ENCODE peak calls at places on chromosomes 2 and 18, in six cellular contexts. X, B, O, Q, C and S are unnamed samples.

GRCh38 chr2:109422071-109422757 is 191.6 kb downstream of the SEPTIN10 start:
- DNase-seq in X (no peak), B (no peak), O (no peak), Q (no peak), C (no peak), S (no peak)

GRCh38 chr2:226796840-226797288 is 2.8 kb downstream of the IRS1 start:
- DNase-seq in X (peak), B (no peak), O (no peak), Q (no peak), C (peak), S (no peak)

GRCh38 chr2:72995420-72996151 is 75.9 kb downstream of the SFXN5 start:
- DNase-seq in X (no peak), B (no peak), O (peak), Q (no peak), C (no peak), S (no peak)

GRCh38 chr18:64742898-64743297 is 594.0 kb upstream of the LINC00305 start:
- DNase-seq in X (no peak), B (no peak), O (no peak), Q (no peak), C (no peak), S (no peak)

GRCh38 chr2:18788590-18788989 is 199.2 kb upstream of the NT5C1B start:
- DNase-seq in X (peak), B (no peak), O (no peak), Q (no peak), C (no peak), S (no peak)

GRCh38 chr18:41767960-41768359 is 187.1 kb upstream of the PIK3C3 start:
- DNase-seq in X (peak), B (peak), O (no peak), Q (peak), C (peak), S (no peak)

GRCh38 chr2:1339757-1340515 is 73.3 kb upstream of the TPO start:
- DNase-seq in X (no peak), B (no peak), O (no peak), Q (no peak), C (no peak), S (no peak)

GRCh38 chr2:28487258-28487657 is 8.6 kb upstream of the PLB1 start:
- DNase-seq in X (no peak), B (no peak), O (no peak), Q (no peak), C (no peak), S (no peak)

GRCh38 chr2:96264656-96265348 is 995 bp downstream of the TMEM127 start:
- DNase-seq in X (peak), B (no peak), O (no peak), Q (peak), C (peak), S (no peak)

GRCh38 chr2:38315707-38316333 is 61.3 kb downstream of the ATL2 start:
- DNase-seq in X (peak), B (no peak), O (no peak), Q (peak), C (peak), S (no peak)

GRCh38 chr2:218988650-218989049 is 3.7 kb upstream of the FEV start:
- DNase-seq in X (no peak), B (no peak), O (no peak), Q (no peak), C (peak), S (no peak)

GRCh38 chr18:76875390-76876330 is 53.3 kb downstream of the ZNF236 start:
- DNase-seq in X (peak), B (no peak), O (no peak), Q (peak), C (peak), S (peak)

GRCh38 chr2:47023332-47023731 is 107.7 kb upstream of the MCFD2 start:
- DNase-seq in X (no peak), B (no peak), O (no peak), Q (no peak), C (no peak), S (no peak)

GRCh38 chr2:130963058-130963848 is 126.5 kb downstream of the ARHGEF4 start:
- DNase-seq in X (no peak), B (no peak), O (no peak), Q (peak), C (peak), S (no peak)

GRCh38 chr2:206805922-206806607 is 40.7 kb downstream of the FASTKD2 start:
- DNase-seq in X (peak), B (no peak), O (no peak), Q (no peak), C (peak), S (peak)

GRCh38 chr2:240792658-240793312 is 27.2 kb downstream of the KIF1A start:
- DNase-seq in X (no peak), B (no peak), O (no peak), Q (no peak), C (no peak), S (no peak)

GRCh38 chr2:11839916-11840315 is 93.5 kb downstream of the LPIN1 start:
- DNase-seq in X (no peak), B (no peak), O (no peak), Q (no peak), C (no peak), S (no peak)

GRCh38 chr2:217360781-217361485 is 501.1 kb upstream of the TNP1 start:
- DNase-seq in X (peak), B (peak), O (no peak), Q (no peak), C (peak), S (no peak)

DNA sequence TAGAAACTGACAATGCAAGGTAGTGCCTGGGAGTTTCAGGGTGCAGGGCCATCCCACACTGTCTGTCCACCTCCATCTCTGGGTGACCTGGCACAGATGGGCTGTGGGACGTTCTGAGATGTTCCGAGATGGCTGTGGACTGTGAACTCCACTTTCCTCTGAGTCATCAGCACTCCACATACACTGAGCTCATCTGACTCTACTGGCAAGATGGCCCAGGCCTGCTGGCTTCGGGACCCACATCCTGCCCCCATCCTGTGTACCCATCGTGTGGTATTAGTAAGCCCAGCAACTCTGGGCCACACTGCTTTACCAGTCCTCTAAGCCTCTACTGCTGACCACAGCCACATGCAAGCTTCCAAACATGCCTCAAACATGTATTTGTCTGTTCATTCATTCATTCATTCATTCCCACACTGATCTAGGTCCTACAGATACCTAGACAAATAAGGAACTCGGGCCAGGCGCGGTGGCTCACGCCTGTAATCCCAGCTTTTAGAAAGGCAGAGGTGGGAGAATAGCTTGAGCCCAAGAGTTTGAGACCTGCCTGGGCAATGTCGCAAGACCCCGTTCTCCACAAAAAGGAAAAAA is 124.8 kb upstream of the CXCR4 start:
- DNase-seq in X (peak), B (no peak), O (no peak), Q (no peak), C (no peak), S (no peak)
- H3K4me3 ChIP-seq in X (no peak), B (no peak), O (no peak), Q (no peak), C (no peak), S (no peak)

GRCh38 chr2:53210538-53210937 is 557.1 kb upstream of the CHAC2 start:
- DNase-seq in X (no peak), B (no peak), O (no peak), Q (peak), C (no peak), S (no peak)
- TF ChIP-seq CTCF in X (no peak), B (peak), O (no peak), Q (peak), C (peak), S (no peak)

GRCh38 chr2:147506889-147507288 is 337.9 kb upstream of the ACVR2A start:
- DNase-seq in X (no peak), B (no peak), O (no peak), Q (no peak), C (no peak), S (no peak)

GRCh38 chr2:147515213-147515612 is 329.6 kb upstream of the ACVR2A start:
- DNase-seq in X (no peak), B (no peak), O (no peak), Q (no peak), C (no peak), S (peak)

DNA sequence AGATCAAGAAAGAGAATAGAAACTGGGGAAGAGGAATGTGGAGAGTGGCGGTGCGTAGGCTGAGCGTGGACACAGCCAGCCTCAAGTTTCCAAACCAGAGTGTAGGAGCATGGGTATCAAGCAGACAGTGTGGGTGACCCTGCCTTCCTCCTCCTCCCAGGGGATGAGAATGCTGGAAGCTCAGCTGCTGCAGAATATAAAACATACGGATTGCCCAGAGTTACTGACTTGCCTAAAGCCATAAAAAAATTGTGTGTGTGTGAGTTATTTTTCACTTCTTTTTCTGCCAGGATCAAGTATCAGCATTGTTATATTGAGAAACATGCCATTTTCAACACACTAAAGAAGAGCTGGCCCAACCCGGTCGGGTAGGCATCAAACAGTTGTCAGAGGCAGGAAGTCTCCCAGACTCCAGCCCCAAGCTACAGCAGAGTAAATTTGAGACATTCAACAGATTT is 333.3 kb upstream of the ACVR2A start:
- DNase-seq in X (peak), B (no peak), O (no peak), Q (peak), C (no peak), S (no peak)
- H3K4me3 ChIP-seq in X (no peak), B (no peak), O (peak), Q (no peak), C (no peak), S (no peak)

DNA sequence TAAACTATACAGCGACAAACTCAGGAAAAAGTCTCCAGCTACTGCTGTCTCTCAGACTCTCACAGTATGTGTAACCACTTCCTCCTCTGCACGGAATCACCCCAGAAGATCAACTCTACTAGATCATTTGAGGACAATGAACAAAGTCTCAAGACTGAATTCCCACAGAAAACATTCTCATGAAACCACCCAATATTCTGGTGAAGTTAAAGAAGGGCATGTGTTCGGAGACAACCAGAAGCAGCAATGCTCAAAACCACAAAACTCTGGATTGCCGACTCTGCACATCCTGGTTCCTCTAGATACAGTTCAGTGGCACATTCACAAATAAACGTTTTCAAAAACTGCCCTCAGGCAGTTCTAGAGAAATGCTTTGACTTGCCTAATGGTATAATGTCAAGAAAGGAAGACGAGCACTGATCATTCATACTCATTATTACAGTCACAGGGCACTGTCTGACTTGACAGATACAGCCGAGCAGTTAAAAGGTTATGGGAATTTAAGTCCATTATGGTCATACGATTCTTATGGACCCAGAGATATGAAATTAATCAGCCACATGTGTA is 91.9 kb upstream of the STK17B start:
- DNase-seq in X (no peak), B (no peak), O (no peak), Q (no peak), C (no peak), S (no peak)
- TF ChIP-seq CTCF in X (no peak), B (no peak), O (no peak), Q (no peak), C (no peak), S (no peak)

GRCh38 chr2:100105678-100106054 is 36.7 kb downstream of the AFF3 start:
- DNase-seq in X (no peak), B (no peak), O (no peak), Q (peak), C (no peak), S (no peak)

GRCh38 chr2:100106460-100106859 is 35.9 kb downstream of the AFF3 start:
- DNase-seq in X (no peak), B (no peak), O (no peak), Q (peak), C (no peak), S (no peak)

GRCh38 chr2:100109986-100110980 is 32.1 kb downstream of the AFF3 start:
- DNase-seq in X (no peak), B (no peak), O (no peak), Q (no peak), C (no peak), S (no peak)

GRCh38 chr2:100107440-100107839 is 35.0 kb downstream of the AFF3 start:
- DNase-seq in X (no peak), B (no peak), O (no peak), Q (no peak), C (no peak), S (no peak)

DNA sequence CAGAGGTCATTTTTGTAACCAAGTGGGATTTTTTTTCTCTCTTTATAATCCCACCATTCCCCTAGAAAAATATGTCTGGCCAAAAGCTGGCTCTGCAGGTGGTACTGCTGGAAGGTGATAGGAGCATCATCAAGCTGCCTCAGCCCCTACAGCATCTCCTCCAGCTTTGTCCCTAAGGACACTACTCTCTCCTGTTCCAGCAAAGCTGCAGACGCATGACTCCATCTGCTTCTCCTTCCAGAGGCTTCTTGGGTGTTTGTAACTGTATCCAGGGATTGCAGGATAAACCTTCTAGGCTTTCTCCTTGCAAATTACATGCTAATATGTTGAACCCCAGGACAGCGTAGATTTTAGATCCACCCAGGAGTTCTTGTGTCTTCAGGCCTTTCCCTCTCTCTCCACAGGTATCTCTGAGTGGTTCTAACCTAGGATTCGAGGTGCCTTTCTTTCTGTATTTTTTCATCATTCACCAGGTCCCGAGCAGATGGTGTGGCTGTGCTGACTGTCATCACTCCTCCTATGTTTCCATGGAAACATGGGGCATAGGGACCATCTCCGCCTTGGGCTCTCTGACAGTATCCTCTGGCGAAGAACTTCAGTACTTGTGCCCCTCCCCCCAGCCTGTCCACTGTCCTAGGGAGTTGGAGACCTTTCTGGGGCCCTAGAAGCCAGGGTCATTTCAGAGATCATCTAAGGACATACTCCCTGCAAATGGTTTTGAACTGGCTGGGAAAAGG is 34.3 kb downstream of the AFF3 start:
- DNase-seq in X (no peak), B (no peak), O (no peak), Q (peak), C (peak), S (no peak)
- H3K4me3 ChIP-seq in X (no peak), B (no peak), O (no peak), Q (no peak), C (no peak), S (no peak)

GRCh38 chr2:166609183-166609959 is 115.3 kb upstream of the SCN7A start:
- DNase-seq in X (no peak), B (no peak), O (no peak), Q (peak), C (no peak), S (no peak)
- TF ChIP-seq CTCF in X (no peak), B (no peak), O (no peak), Q (peak), C (no peak), S (no peak)